ENCODE peak calls at places on chromosome 11, in five cellular contexts. A, J, C, X and B are unnamed samples.

GRCh38 chr11:21567628-21568290 is 625.1 kb upstream of the ANO5 start:
- DNase-seq in X (no peak), A (no peak), J (no peak), C (no peak), B (no peak)

GRCh38 chr11:2222479-2222878 is 47.9 kb downstream of the ASCL2 start:
- DNase-seq in A (no peak), C (no peak), J (no peak), X (no peak), B (no peak)

GRCh38 chr11:88171982-88172381 is 3.3 kb downstream of the RAB38 start:
- DNase-seq in J (no peak), X (no peak), A (no peak), C (no peak), B (no peak)

GRCh38 chr11:64920124-64920523 is 3.1 kb upstream of the ATG2A start:
- DNase-seq in C (no peak), J (no peak), A (no peak), X (no peak), B (no peak)

GRCh38 chr11:33454264-33454663 is 197.1 kb downstream of the HIPK3 start:
- DNase-seq in A (no peak), J (no peak), X (no peak), C (no peak), B (no peak)

GRCh38 chr11:112267188-112267591 is 6.5 kb upstream of the PLET1 start:
- DNase-seq in X (no peak), A (no peak), C (no peak), J (no peak), B (no peak)

GRCh38 chr11:3137486-3138177 is 27.5 kb downstream of the OSBPL5 start:
- DNase-seq in X (no peak), C (no peak), A (no peak), J (no peak), B (peak)

GRCh38 chr11:21896216-21896615 is 296.7 kb upstream of the ANO5 start:
- DNase-seq in J (no peak), C (no peak), A (no peak), X (no peak), B (no peak)

GRCh38 chr11:112889446-112889845 is 71.8 kb upstream of the NCAM1 start:
- DNase-seq in J (no peak), X (no peak), A (no peak), C (no peak), B (no peak)

GRCh38 chr11:18792827-18793226 is 1.2 kb upstream of the PTPN5 start:
- DNase-seq in J (no peak), C (no peak), X (no peak), A (no peak), B (no peak)

GRCh38 chr11:75151346-75152047 is 590 bp downstream of the SLCO2B1 start:
- DNase-seq in C (no peak), J (no peak), A (no peak), X (peak), B (no peak)

GRCh38 chr11:19810852-19811251 is 98.2 kb downstream of the NAV2 start:
- DNase-seq in A (no peak), X (no peak), J (no peak), C (no peak), B (no peak)

GRCh38 chr11:19805346-19805745 is 92.7 kb downstream of the NAV2 start:
- DNase-seq in C (no peak), J (no peak), X (no peak), A (no peak), B (no peak)

GRCh38 chr11:19806251-19806650 is 93.6 kb downstream of the NAV2 start:
- DNase-seq in J (no peak), X (no peak), C (no peak), A (no peak), B (no peak)

GRCh38 chr11:19805827-19806226 is 93.2 kb downstream of the NAV2 start:
- DNase-seq in A (no peak), J (no peak), X (no peak), C (no peak), B (no peak)

GRCh38 chr11:19808076-19808911 is 95.7 kb downstream of the NAV2 start:
- DNase-seq in J (no peak), A (no peak), C (no peak), X (no peak), B (no peak)
- TF ChIP-seq CTCF in J (no peak), A (no peak), C (no peak), X (no peak), B (no peak)

GRCh38 chr11:61158691-61159381 is 2.4 kb downstream of the VPS37C start:
- DNase-seq in A (no peak), J (no peak), C (no peak), X (peak), B (no peak)

GRCh38 chr11:61162092-61162935 is 1.1 kb upstream of the VPS37C start:
- DNase-seq in X (no peak), A (peak), J (peak), C (no peak), B (no peak)

GRCh38 chr11:61163714-61164609 is 2.7 kb upstream of the VPS37C start:
- DNase-seq in J (peak), X (no peak), C (no peak), A (no peak), B (no peak)

GRCh38 chr11:61160487-61161189 is 588 bp downstream of the VPS37C start:
- DNase-seq in A (no peak), X (no peak), C (no peak), J (no peak), B (no peak)

GRCh38 chr11:61161190-61162091 is at the start of gene VPS37C:
- DNase-seq in X (peak), C (peak), A (peak), J (peak), B (peak)
- TF ChIP-seq CTCF in X (no peak), C (peak), A (no peak), J (no peak), B (peak)

DNA sequence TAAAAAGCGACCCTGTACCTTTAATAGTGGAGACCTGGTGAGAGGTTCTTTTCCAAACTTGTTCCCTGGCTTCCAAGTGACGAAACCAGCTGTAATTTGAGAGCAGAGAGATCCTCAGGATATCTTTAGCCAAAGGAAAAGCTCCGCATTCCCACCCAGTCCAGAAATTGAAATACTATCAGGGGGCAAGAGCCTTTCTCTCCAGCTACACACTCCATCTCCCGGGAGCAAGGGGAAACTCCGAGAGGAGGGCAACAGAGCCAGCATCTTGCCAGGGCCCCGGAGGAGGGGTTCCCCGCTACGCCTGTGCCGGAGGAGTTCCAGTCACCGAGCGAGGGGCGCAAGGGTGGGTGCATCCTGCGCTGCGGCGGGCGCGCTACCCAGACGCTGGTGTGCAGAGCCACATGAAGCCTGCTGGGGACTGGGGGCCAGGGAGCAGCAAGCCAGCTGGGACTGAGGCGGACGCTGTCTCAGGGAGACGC is at the start of gene FIBIN:
- DNase-seq in J (no peak), C (peak), X (no peak), A (peak), B (no peak)
- TF ChIP-seq CTCF in J (no peak), C (no peak), X (no peak), A (no peak), B (no peak)

GRCh38 chr11:35971841-35972422 is 28.1 kb downstream of the LDLRAD3 start:
- DNase-seq in J (no peak), C (no peak), A (no peak), X (no peak), B (no peak)
- TF ChIP-seq CTCF in J (no peak), C (no peak), A (no peak), X (no peak), B (no peak)

GRCh38 chr11:66419825-66420224 is 1.0 kb upstream of the NPAS4 start:
- DNase-seq in A (peak), J (peak), C (no peak), X (no peak), B (no peak)

GRCh38 chr11:66417000-66417399 is 3.8 kb upstream of the NPAS4 start:
- DNase-seq in C (no peak), A (peak), J (peak), X (no peak), B (no peak)

GRCh38 chr11:66418986-66419308 is 1.9 kb upstream of the NPAS4 start:
- DNase-seq in J (no peak), X (no peak), C (no peak), A (no peak), B (no peak)

GRCh38 chr11:66420671-66421476 is at the start of gene NPAS4:
- DNase-seq in C (no peak), X (no peak), J (no peak), A (peak), B (no peak)

GRCh38 chr11:66418168-66418985 is 2.5 kb upstream of the NPAS4 start:
- DNase-seq in J (peak), A (peak), X (peak), C (peak), B (no peak)
- TF ChIP-seq CTCF in J (peak), A (peak), X (no peak), C (no peak), B (no peak)